ENCODE peak calls at places on chromosomes 3 and 15, in ten cellular contexts. V, P, H, N, M, B, F, C, K and T are unnamed samples.

GRCh38 chr15:40825661-40826088 is 2.8 kb downstream of the PPP1R14D start:
- DNase-seq in V (no peak), P (peak; percentile 69), H (no peak), N (no peak), M (no peak), B (no peak), F (no peak), C (peak; percentile 78), K (peak; percentile 52), T (no peak)

GRCh38 chr3:158896729-158897128 is 94.9 kb downstream of the MFSD1 start:
- DNase-seq in V (no peak), P (no peak), H (no peak), N (no peak), M (no peak), B (no peak), F (no peak), C (no peak), K (no peak), T (no peak)

GRCh38 chr3:5011555-5012256 is 32.5 kb downstream of the BHLHE40 start:
- DNase-seq in V (no peak), P (no peak), H (no peak), N (no peak), M (no peak), B (no peak), F (no peak), C (no peak), K (no peak), T (no peak)

GRCh38 chr3:149314807-149315578 is 18.4 kb downstream of the TM4SF18 start:
- DNase-seq in V (no peak), P (peak; percentile 82), H (no peak), N (no peak), M (no peak), B (no peak), F (no peak), C (peak; percentile 76), K (peak; percentile 15), T (no peak)

GRCh38 chr3:127831723-127832172 is 9.4 kb upstream of the MGLL start:
- DNase-seq in V (no peak), P (peak; percentile 49), H (no peak), N (no peak), M (peak; percentile 3), B (no peak), F (no peak), C (peak; percentile 19), K (no peak), T (no peak)

GRCh38 chr3:64915778-64916177 is 228.0 kb upstream of the ADAMTS9 start:
- DNase-seq in V (no peak), P (peak; percentile 21), H (no peak), N (no peak), M (no peak), B (peak; percentile 28), F (no peak), C (no peak), K (no peak), T (no peak)

GRCh38 chr15:73002509-73002908 is 49.8 kb upstream of the NEO1 start:
- DNase-seq in V (no peak), P (peak; percentile 97), H (no peak), N (no peak), M (no peak), B (no peak), F (no peak), C (no peak), K (peak; percentile 52), T (no peak)

GRCh38 chr3:134216851-134217250 is 33.8 kb downstream of the RYK start:
- DNase-seq in V (no peak), P (no peak), H (no peak), N (no peak), M (no peak), B (no peak), F (no peak), C (no peak), K (no peak), T (no peak)

GRCh38 chr3:58111513-58112184 is 99.1 kb downstream of the DNASE1L3 start:
- DNase-seq in V (no peak), P (no peak), H (no peak), N (no peak), M (no peak), B (peak; percentile 40), F (no peak), C (no peak), K (no peak), T (peak; percentile 47)

GRCh38 chr15:77819271-77819806 is 186.6 kb upstream of the LINGO1 start:
- DNase-seq in V (peak; percentile 39), P (no peak), H (no peak), N (no peak), M (no peak), B (no peak), F (no peak), C (no peak), K (no peak), T (no peak)

GRCh38 chr3:184466413-184466960 is 86.6 kb downstream of the CHRD start:
- DNase-seq in V (peak; percentile 88), P (peak; percentile 48), H (no peak), N (no peak), M (no peak), B (no peak), F (no peak), C (no peak), K (no peak), T (no peak)

GRCh38 chr3:49171775-49172500 is 540 bp downstream of the KLHDC8B start:
- DNase-seq in V (no peak), P (no peak), H (no peak), N (no peak), M (no peak), B (no peak), F (no peak), C (no peak), K (no peak), T (no peak)

GRCh38 chr15:42826251-42826890 is 89.4 kb upstream of the CDAN1 start:
- DNase-seq in V (no peak), P (no peak), H (no peak), N (no peak), M (no peak), B (peak; percentile 40), F (no peak), C (no peak), K (no peak), T (no peak)

GRCh38 chr15:81939604-81940440 is 106.0 kb downstream of the MEX3B start:
- DNase-seq in V (peak; percentile 34), P (peak; percentile 81), H (no peak), N (no peak), M (no peak), B (peak; percentile 29), F (no peak), C (peak; percentile 10), K (peak; percentile 24), T (no peak)

GRCh38 chr3:115280531-115280930 is 133.4 kb upstream of the ZBTB20 start:
- DNase-seq in V (no peak), P (no peak), H (no peak), N (no peak), M (no peak), B (no peak), F (no peak), C (no peak), K (no peak), T (no peak)

GRCh38 chr15:41982133-41982930 is 10.0 kb upstream of the EHD4 start:
- DNase-seq in V (no peak), P (peak; percentile 10), H (peak; percentile 22), N (no peak), M (no peak), B (no peak), F (no peak), C (no peak), K (no peak), T (no peak)

GRCh38 chr15:52803543-52804306 is 13.6 kb upstream of the ONECUT1 start:
- DNase-seq in V (no peak), P (no peak), H (no peak), N (no peak), M (no peak), B (no peak), F (no peak), C (no peak), K (no peak), T (peak; percentile 61)

GRCh38 chr3:142947352-142947751 is 16.1 kb downstream of the PAQR9 start:
- DNase-seq in V (no peak), P (no peak), H (no peak), N (no peak), M (no peak), B (no peak), F (no peak), C (no peak), K (no peak), T (no peak)

GRCh38 chr3:151003024-151003771 is 30.7 kb upstream of the CLRN1 start:
- DNase-seq in V (no peak), P (peak; percentile 46), H (no peak), N (no peak), M (no peak), B (no peak), F (no peak), C (peak; percentile 69), K (no peak), T (no peak)